ENCODE peak calls at places on chromosomes 5 and 9, in five cellular contexts. F, C, M, K and X are unnamed samples.

GRCh38 chr9:130347931-130348330 is 82.4 kb downstream of the HMCN2 start:
- DNase-seq in C (no peak), M (no peak), F (no peak), K (no peak), X (no peak)

GRCh38 chr5:133688386-133688785 is 76.0 kb upstream of the FSTL4 start:
- DNase-seq in F (no peak), K (no peak), C (no peak), M (no peak), X (no peak)

GRCh38 chr5:168528521-168529360 is at the start of gene FBLL1:
- DNase-seq in M (peak), C (no peak), K (peak), F (no peak), X (no peak)

GRCh38 chr9:113349434-113350337 is at the start of gene BSPRY:
- DNase-seq in M (peak), K (peak), F (peak), C (no peak), X (peak)

GRCh38 chr9:91541744-91542143 is 118.1 kb upstream of the NFIL3 start:
- DNase-seq in F (no peak), C (no peak), K (no peak), M (no peak), X (no peak)

GRCh38 chr5:169980418-169981053 is at the start of gene INSYN2B:
- DNase-seq in M (peak), K (peak), F (no peak), C (peak), X (peak)

GRCh38 chr5:6753851-6754250 is 40.6 kb downstream of the TENT4A start:
- DNase-seq in F (no peak), M (no peak), K (no peak), C (no peak), X (no peak)

GRCh38 chr5:757346-757930 is 27.1 kb downstream of the ZDHHC11B start:
- DNase-seq in K (no peak), F (no peak), C (no peak), M (no peak), X (no peak)

GRCh38 chr9:107215381-107215780 is 67.7 kb upstream of the RAD23B start:
- DNase-seq in K (no peak), F (no peak), M (no peak), C (no peak), X (no peak)

GRCh38 chr9:116278326-116278725 is 124.7 kb downstream of the PAPPA start:
- DNase-seq in C (no peak), F (no peak), K (no peak), M (no peak), X (no peak)

GRCh38 chr5:99316484-99316883 is 387.7 kb upstream of the CHD1 start:
- DNase-seq in F (no peak), K (no peak), C (no peak), M (no peak), X (no peak)

GRCh38 chr5:158482201-158482600 is 617.5 kb downstream of the EBF1 start:
- DNase-seq in K (no peak), F (no peak), C (no peak), M (no peak), X (no peak)

GRCh38 chr5:133944263-133945230 is 23.9 kb downstream of the C5orf15 start:
- DNase-seq in K (peak), M (peak), F (no peak), C (no peak), X (no peak)

GRCh38 chr9:98805506-98806272 is 1.8 kb upstream of the GALNT12 start:
- DNase-seq in F (no peak), C (no peak), K (no peak), M (no peak), X (no peak)

GRCh38 chr5:170251462-170251861 is 18.7 kb downstream of the C5orf58 start:
- DNase-seq in C (no peak), F (no peak), K (no peak), M (no peak), X (no peak)

GRCh38 chr9:124003636-124004349 is 7.8 kb upstream of the LHX2 start:
- DNase-seq in K (no peak), M (no peak), F (no peak), C (no peak), X (no peak)

GRCh38 chr5:151449288-151449687 is 1.9 kb downstream of the SLC36A1 start:
- DNase-seq in K (no peak), C (no peak), F (no peak), M (no peak), X (no peak)

GRCh38 chr5:125220284-125220683 is 473.8 kb upstream of the ZNF608 start:
- DNase-seq in F (no peak), C (no peak), K (no peak), M (no peak), X (no peak)

GRCh38 chr5:176650354-176650884 is 3.1 kb downstream of the TSPAN17 start:
- DNase-seq in M (no peak), C (no peak), F (no peak), K (no peak), X (no peak)

GRCh38 chr9:120712539-120713031 is 1.7 kb downstream of the MEGF9 start:
- DNase-seq in C (no peak), K (no peak), M (no peak), F (no peak), X (no peak)

GRCh38 chr5:45521067-45521466 is 175.1 kb downstream of the HCN1 start:
- DNase-seq in K (peak), C (peak), M (no peak), F (no peak), X (no peak)

GRCh38 chr9:99682378-99682777 is 139.3 kb upstream of the NR4A3 start:
- DNase-seq in K (no peak), C (no peak), F (no peak), M (no peak), X (no peak)

GRCh38 chr5:3451961-3452360 is 143.7 kb upstream of the IRX1 start:
- DNase-seq in C (no peak), F (no peak), K (no peak), M (no peak), X (no peak)

GRCh38 chr5:138439537-138440225 is 824 bp downstream of the REEP2 start:
- DNase-seq in K (peak), M (no peak), C (no peak), F (no peak), X (no peak)

GRCh38 chr5:32953694-32954093 is 242.6 kb downstream of the NPR3 start:
- DNase-seq in M (no peak), F (no peak), C (no peak), K (no peak), X (no peak)

GRCh38 chr5:36090033-36090432 is 23.4 kb upstream of the UGT3A2 start:
- DNase-seq in F (no peak), M (no peak), K (peak), C (peak), X (no peak)

GRCh38 chr9:34707130-34707529 is 2.8 kb downstream of the CCL21 start:
- DNase-seq in M (no peak), F (no peak), K (no peak), C (no peak), X (no peak)

GRCh38 chr9:8434621-8435020 is 635.0 kb upstream of the DMAC1 start:
- DNase-seq in F (no peak), C (no peak), M (no peak), K (no peak), X (no peak)

GRCh38 chr5:43685271-43685950 is 82.4 kb downstream of the NNT start:
- DNase-seq in M (no peak), K (no peak), C (no peak), F (no peak), X (no peak)

GRCh38 chr5:43313854-43314457 is 744 bp upstream of the HMGCS1 start:
- DNase-seq in K (peak), F (no peak), C (no peak), M (peak), X (no peak)

GRCh38 chr5:21776466-21776865 is 1076.7 kb downstream of the CDH12 start:
- DNase-seq in F (no peak), M (no peak), K (no peak), C (no peak), X (no peak)